ENCODE peak calls at places on chromosomes 2 and 18, in four cellular contexts. N is lower leg skin, Z is RWPE2, Q is fibroblast of lung. X is an unnamed sample.

GRCh38 chr2:78465707-78466106 is 559.8 kb upstream of the REG3G start:
- DNase-seq in Q (no peak), Z (no peak), N (no peak), X (no peak)

GRCh38 chr2:60570281-60570680 is 16.8 kb upstream of the BCL11A start:
- DNase-seq in N (no peak), Q (no peak), Z (no peak), X (no peak)

GRCh38 chr2:166573393-166573792 is 79.3 kb upstream of the SCN7A start:
- DNase-seq in N (no peak), Q (peak; percentile 64), Z (no peak), X (no peak)

GRCh38 chr18:73617981-73618380 is 529.7 kb downstream of the FBXO15 start:
- DNase-seq in N (no peak), Z (no peak), Q (no peak), X (no peak)

GRCh38 chr2:113060396-113060795 is 1.4 kb downstream of the IL36RN start:
- DNase-seq in Q (no peak), N (peak; percentile 31), Z (no peak), X (no peak)

GRCh38 chr2:191050640-191050987 is 36.6 kb upstream of the STAT1 start:
- DNase-seq in N (no peak), Z (no peak), Q (peak; percentile 38), X (no peak)

GRCh38 chr18:11324510-11324909 is 175.1 kb upstream of the PIEZO2 start:
- DNase-seq in N (no peak), Q (peak; percentile 24), Z (no peak), X (no peak)

GRCh38 chr2:176132397-176133086 is 3.0 kb downstream of the HOXD8 start:
- DNase-seq in Q (no peak), N (peak; percentile 76), Z (no peak), X (no peak)

GRCh38 chr2:145041706-145042105 is 521.8 kb upstream of the ZEB2 start:
- DNase-seq in Q (no peak), N (no peak), Z (no peak), X (no peak)

GRCh38 chr2:197868136-197868535 is 63.7 kb downstream of the PLCL1 start:
- DNase-seq in Q (no peak), N (no peak), Z (no peak), X (no peak)

GRCh38 chr2:46174559-46175170 is 122.5 kb upstream of the EPAS1 start:
- DNase-seq in Z (no peak), Q (no peak), N (peak; percentile 75), X (no peak)

GRCh38 chr2:11753452-11753885 is 7.0 kb downstream of the LPIN1 start:
- DNase-seq in Q (peak; percentile 58), Z (no peak), N (no peak), X (peak; percentile 93)

GRCh38 chr2:1819396-1819795 is 75.1 kb upstream of the PXDN start:
- DNase-seq in Z (no peak), N (no peak), Q (no peak), X (no peak)

GRCh38 chr2:110748489-110748867 is 16.1 kb downstream of the ACOXL start:
- DNase-seq in Z (no peak), N (no peak), Q (peak; percentile 84), X (peak; percentile 96)

GRCh38 chr2:120012771-120013568 is at the start of gene EPB41L5:
- DNase-seq in Z (peak; percentile 90), Q (peak; percentile 95), N (peak; percentile 97), X (peak; percentile 91)

GRCh38 chr2:234606906-234607305 is 110.0 kb upstream of the ARL4C start:
- DNase-seq in Q (peak; percentile 65), Z (no peak), N (no peak), X (no peak)

GRCh38 chr2:60505240-60505639 is 48.2 kb downstream of the BCL11A start:
- DNase-seq in Z (no peak), N (no peak), Q (no peak), X (no peak)

GRCh38 chr2:218996937-218997336 is 3.7 kb upstream of the CRYBA2 start:
- DNase-seq in Z (no peak), Q (no peak), N (no peak), X (no peak)

GRCh38 chr2:105325389-105325963 is 4.1 kb downstream of the TGFBRAP1 start:
- DNase-seq in Q (peak; percentile 66), Z (no peak), N (no peak), X (no peak)

DNA sequence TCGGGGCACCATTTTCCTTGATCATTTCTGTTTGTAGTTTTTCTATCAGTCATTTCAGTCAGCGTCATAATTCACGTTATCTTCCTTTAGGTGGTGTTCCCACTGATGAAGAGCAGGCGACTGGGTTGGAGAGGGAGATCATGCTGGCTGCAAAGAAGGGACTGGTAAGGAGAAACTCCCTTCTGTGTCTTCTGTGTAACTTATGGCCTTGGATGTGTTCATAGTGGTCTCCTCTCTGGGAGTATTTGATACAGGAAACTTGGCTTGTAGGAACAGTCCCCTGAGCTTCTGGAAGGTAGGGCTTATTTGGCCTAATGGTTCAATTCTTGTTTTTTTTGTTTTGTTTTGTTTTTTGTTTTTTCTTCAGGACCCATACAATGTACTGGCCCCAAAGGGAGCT is 1.1 kb downstream of the COX5B start:
- DNase-seq in Q (no peak), N (no peak), Z (no peak), X (no peak)
- H3K4me3 ChIP-seq in Q (peak overlapping the region; percentile 90), N (no peak overlapping the region), Z (peak overlapping the region; percentile 86), X (peak overlapping the region; percentile 99)

DNA sequence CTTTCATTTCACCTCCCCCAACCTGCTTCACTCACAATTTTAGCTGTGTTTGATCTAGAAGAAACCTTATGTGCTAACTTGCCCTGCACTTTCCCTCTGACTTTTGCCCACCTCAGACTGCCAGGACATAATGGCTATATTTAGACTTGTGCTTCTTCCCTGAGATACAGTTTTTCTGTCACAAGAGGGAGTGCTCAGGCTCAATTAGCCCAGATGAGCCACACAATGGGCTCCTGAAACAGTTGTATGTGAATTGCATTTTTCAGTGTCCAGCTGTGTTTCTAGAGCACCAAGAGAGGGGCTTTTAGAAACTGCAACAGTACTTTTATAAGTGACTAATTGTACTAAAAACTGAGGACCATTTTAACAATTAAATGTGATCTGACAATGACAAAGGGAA is 109.6 kb downstream of the FSHR start:
- DNase-seq in Z (no peak), N (no peak), Q (no peak), X (no peak)
- TF ChIP-seq CTCF in Z (no peak), N (no peak), Q (no peak), X (no peak)

GRCh38 chr2:85759257-85759613 is 5.4 kb downstream of the ATOH8 start:
- DNase-seq in Q (no peak), N (no peak), Z (no peak), X (no peak)

GRCh38 chr2:85760371-85760770 is 6.6 kb downstream of the ATOH8 start:
- DNase-seq in Q (peak; percentile 67), Z (no peak), N (no peak), X (no peak)

GRCh38 chr2:85757860-85758259 is 4.1 kb downstream of the ATOH8 start:
- DNase-seq in N (no peak), Z (no peak), Q (no peak), X (no peak)

GRCh38 chr2:85756822-85757435 is 3.1 kb downstream of the ATOH8 start:
- DNase-seq in N (no peak), Q (no peak), Z (no peak), X (no peak)

GRCh38 chr2:85758361-85759256 is 4.8 kb downstream of the ATOH8 start:
- DNase-seq in Q (no peak), N (no peak), Z (no peak), X (no peak)
- H3K4me3 ChIP-seq in Q (no peak overlapping the region), N (no peak overlapping the region), Z (no peak overlapping the region), X (no peak overlapping the region)

GRCh38 chr18:46756172-46756558 is 688 bp downstream of the ST8SIA5 start:
- DNase-seq in Q (no peak), N (no peak), Z (no peak), X (no peak)

GRCh38 chr18:46755315-46756171 is 1.3 kb downstream of the ST8SIA5 start:
- DNase-seq in N (no peak), Q (no peak), Z (no peak), X (no peak)

GRCh38 chr18:46754188-46754587 is 2.7 kb downstream of the ST8SIA5 start:
- DNase-seq in N (no peak), Q (no peak), Z (no peak), X (peak; percentile 59)

GRCh38 chr18:46756559-46757201 is at the start of gene ST8SIA5:
- DNase-seq in Z (no peak), Q (no peak), N (no peak), X (peak; percentile 29)

DNA sequence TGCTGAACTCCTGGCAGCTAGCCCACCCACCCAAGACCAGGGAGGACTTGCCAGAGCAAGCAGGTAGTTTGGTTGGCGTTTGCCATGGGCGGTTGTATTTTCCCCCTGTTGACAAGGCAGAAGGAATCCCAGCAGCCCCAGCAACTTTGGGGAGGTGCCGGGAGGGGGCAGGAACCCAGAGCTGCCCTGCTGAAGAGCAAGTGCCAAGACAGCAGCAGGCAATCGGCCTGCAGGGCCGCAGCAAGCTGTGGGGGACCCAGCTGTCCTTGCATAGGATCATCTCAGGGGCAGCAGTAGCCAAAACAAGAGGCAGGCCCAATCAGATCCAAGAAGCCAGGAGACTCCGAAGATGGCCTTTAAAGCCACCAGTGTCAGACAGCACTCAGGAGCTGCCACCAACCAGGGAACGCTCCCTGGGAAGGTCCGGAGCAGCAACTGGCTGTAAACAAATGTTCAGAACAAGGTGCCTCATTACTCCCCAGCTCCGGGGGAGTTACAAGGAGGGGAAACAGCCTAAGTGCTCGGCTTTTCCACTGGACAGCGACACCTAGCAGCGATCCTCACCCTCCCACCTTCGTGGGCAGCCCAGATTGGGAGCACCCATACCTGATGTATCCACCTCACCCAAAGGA is 2.1 kb downstream of the ST8SIA5 start:
- DNase-seq in Z (no peak), Q (no peak), N (no peak), X (no peak)
- TF ChIP-seq CTCF in Z (no peak), Q (no peak), N (no peak), X (no peak)